ENCODE peak calls at places on chromosome 12, in ten cellular contexts. R, D, S, G, C, L, E, A, X and Q are unnamed samples.

GRCh38 chr12:54025507-54026393 is 2.5 kb upstream of the HOXC6 start:
- DNase-seq in R (no peak), D (no peak), S (no peak), G (no peak), C (no peak), L (no peak), E (no peak), A (no peak), X (peak; percentile 56), Q (no peak)

GRCh38 chr12:31599053-31599452 is 8.1 kb upstream of the DENND5B start:
- DNase-seq in R (no peak), D (no peak), S (no peak), G (no peak), C (no peak), L (no peak), E (no peak), A (no peak), X (no peak), Q (no peak)

GRCh38 chr12:70691018-70691672 is 53.9 kb upstream of the PTPRB start:
- DNase-seq in R (peak; percentile 76), D (no peak), S (no peak), G (no peak), C (peak; percentile 46), L (no peak), E (no peak), A (no peak), X (peak; percentile 28), Q (no peak)

GRCh38 chr12:54220092-54220557 is 31.3 kb upstream of the SMUG1 start:
- DNase-seq in R (peak; percentile 84), D (peak; percentile 75), S (peak; percentile 64), G (peak; percentile 78), C (peak; percentile 64), L (peak; percentile 60), E (peak; percentile 74), A (peak; percentile 57), X (peak; percentile 75), Q (no peak)

GRCh38 chr12:82797480-82797879 is 110.8 kb downstream of the TMTC2 start:
- DNase-seq in R (no peak), D (no peak), S (no peak), G (no peak), C (no peak), L (no peak), E (no peak), A (no peak), X (no peak), Q (no peak)

GRCh38 chr12:60257063-60257462 is 661.2 kb downstream of the SLC16A7 start:
- DNase-seq in R (peak; percentile 87), D (no peak), S (no peak), G (peak; percentile 21), C (peak; percentile 64), L (no peak), E (no peak), A (no peak), X (peak; percentile 56), Q (no peak)

GRCh38 chr12:78403136-78403535 is 461.4 kb upstream of the SYT1 start:
- DNase-seq in R (peak; percentile 80), D (no peak), S (no peak), G (no peak), C (peak; percentile 61), L (no peak), E (no peak), A (no peak), X (peak; percentile 72), Q (no peak)

GRCh38 chr12:77087427-77087826 is 22.1 kb upstream of the E2F7 start:
- DNase-seq in R (peak; percentile 90), D (no peak), S (no peak), G (no peak), C (peak; percentile 70), L (no peak), E (no peak), A (no peak), X (peak; percentile 79), Q (no peak)

GRCh38 chr12:124827588-124828184 is 36.0 kb downstream of the SCARB1 start:
- DNase-seq in R (no peak), D (no peak), S (no peak), G (no peak), C (no peak), L (peak; percentile 81), E (peak; percentile 26), A (no peak), X (no peak), Q (peak; percentile 63)

GRCh38 chr12:31662176-31662849 is 2.8 kb downstream of the ETFBKMT start:
- DNase-seq in R (no peak), D (no peak), S (no peak), G (no peak), C (no peak), L (no peak), E (no peak), A (no peak), X (no peak), Q (no peak)

GRCh38 chr12:107594995-107595394 is 90.6 kb upstream of the PWP1 start:
- DNase-seq in R (peak; percentile 58), D (no peak), S (no peak), G (no peak), C (no peak), L (no peak), E (no peak), A (no peak), X (no peak), Q (no peak)

GRCh38 chr12:1616233-1617066 is 12.6 kb upstream of the WNT5B start:
- DNase-seq in R (no peak), D (no peak), S (no peak), G (no peak), C (no peak), L (no peak), E (no peak), A (no peak), X (no peak), Q (no peak)

GRCh38 chr12:30823140-30823669 is 68.5 kb upstream of the CAPRIN2 start:
- DNase-seq in R (peak; percentile 32), D (peak; percentile 73), S (peak; percentile 35), G (peak; percentile 59), C (no peak), L (peak; percentile 54), E (no peak), A (no peak), X (no peak), Q (no peak)

GRCh38 chr12:75870878-75871277 is 160.7 kb downstream of the PHLDA1 start:
- DNase-seq in R (peak; percentile 35), D (no peak), S (no peak), G (no peak), C (no peak), L (no peak), E (no peak), A (no peak), X (no peak), Q (no peak)

DNA sequence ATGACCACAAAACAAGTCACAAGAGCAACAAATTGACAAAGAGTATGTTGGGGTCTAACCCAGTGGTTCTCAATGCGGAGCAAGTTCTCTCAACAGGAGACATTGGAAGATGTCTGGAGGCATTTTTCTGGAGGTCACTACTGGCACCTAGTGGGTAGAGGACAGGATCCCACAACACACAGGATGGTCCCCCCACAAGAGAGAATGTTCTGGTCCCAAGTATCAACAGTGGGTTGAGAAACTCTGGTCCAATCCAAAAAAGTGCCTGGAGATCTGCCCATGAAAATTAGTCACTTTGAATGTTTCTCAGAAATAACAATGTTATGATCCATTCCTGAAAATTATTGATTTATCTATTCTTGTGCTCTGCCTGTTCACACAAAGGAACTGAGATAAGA is 3.3 kb downstream of the SSH1 start:
- DNase-seq in R (peak; percentile 97), D (no peak), S (peak; percentile 63), G (no peak), C (peak; percentile 92), L (no peak), E (peak; percentile 24), A (no peak), X (peak; percentile 95), Q (no peak)
- TF ChIP-seq CTCF in R (peak; percentile 53), D (no peak), S (peak; percentile 15), G (no peak), C (peak; percentile 71), L (peak; percentile 6), E (peak; percentile 44), A (no peak), X (peak; percentile 73), Q (no peak)

DNA sequence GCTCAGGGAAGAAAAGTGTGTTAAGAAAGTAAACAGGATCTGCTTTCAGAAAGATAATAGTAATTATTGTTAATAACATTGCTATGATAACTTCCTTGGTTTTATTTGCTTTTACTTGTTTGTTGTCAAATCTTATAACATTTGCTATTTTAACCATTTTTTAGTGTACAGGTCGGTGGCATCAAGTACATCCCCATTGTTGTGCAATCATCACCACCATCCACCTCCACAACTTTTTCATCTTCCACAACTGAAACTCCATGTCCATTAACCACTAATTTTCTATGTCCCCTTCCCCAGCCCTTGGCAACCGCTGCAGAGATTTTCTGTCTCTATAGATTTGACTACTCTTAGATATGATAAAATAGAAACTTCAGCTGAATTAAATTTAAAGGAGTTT is 22.7 kb upstream of the NUAK1 start:
- DNase-seq in R (no peak), D (no peak), S (no peak), G (no peak), C (no peak), L (no peak), E (no peak), A (no peak), X (no peak), Q (no peak)
- TF ChIP-seq CTCF in R (no peak), D (no peak), S (no peak), G (no peak), C (no peak), L (no peak), E (no peak), A (no peak), X (no peak), Q (no peak)

DNA sequence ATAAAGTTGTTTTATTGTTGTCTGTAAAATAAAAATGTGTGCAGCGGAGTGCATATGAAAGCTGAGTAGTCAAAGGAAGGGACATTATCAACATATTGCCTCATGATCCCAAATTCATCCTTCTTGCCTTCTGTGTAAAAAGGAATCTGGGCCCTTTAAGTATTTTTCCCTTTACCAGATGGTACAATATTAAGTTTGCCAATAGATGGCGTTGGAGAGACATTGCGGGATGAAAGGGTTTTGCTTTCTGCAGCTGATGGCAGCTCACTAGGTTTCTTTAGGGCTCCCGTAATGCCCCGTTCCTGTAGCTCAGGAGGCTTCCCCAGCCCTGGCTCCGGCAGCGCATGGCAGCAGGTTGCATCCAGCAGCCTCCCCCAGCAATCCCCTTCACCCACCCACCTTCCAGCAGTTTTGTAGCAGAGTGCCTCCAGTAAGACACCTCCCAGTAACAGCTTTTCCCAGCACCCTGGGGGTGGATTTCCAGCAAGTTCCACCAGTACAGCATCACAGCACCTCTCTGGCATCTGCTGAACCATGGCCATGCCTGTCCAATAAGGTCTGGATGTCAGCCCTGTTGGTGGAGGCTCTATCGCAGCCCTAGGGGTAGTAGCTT is 354.4 kb downstream of the MED13L start:
- DNase-seq in R (peak; percentile 27), D (no peak), S (no peak), G (no peak), C (no peak), L (no peak), E (peak; percentile 3), A (no peak), X (no peak), Q (peak; percentile 27)
- TF ChIP-seq CTCF in R (peak; percentile 39), D (peak; percentile 35), S (no peak), G (peak; percentile 36), C (peak; percentile 62), L (peak; percentile 34), E (peak; percentile 70), A (peak; percentile 27), X (peak; percentile 18), Q (peak; percentile 38)

DNA sequence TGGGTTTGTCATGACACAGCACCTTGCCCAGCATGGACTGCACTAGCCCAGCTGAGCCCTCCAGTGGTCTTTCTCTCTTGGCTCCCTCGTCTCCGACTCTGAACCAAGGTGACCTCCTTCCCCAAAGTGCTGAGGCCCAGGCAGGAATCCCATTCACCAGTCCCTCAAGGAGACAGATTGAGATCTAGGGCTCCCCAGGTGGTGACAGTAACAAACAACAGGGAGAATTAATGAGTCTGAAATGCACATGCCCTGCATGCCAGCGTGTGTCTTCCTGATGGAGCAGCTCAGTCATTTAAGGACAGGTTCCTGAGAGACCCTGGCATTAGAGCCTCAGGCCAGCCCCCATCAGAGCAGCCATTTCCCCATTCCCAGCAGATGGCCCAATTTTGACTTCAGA is 51.4 kb upstream of the OAS1 start:
- DNase-seq in R (peak; percentile 13), D (no peak), S (no peak), G (peak; percentile 60), C (no peak), L (no peak), E (no peak), A (no peak), X (no peak), Q (no peak)
- TF ChIP-seq CTCF in R (peak; percentile 28), D (no peak), S (no peak), G (peak; percentile 40), C (no peak), L (no peak), E (peak; percentile 60), A (no peak), X (peak; percentile 11), Q (peak; percentile 16)